ENCODE peak calls at places on chromosome 2, in five cellular contexts. N is RWPE1, G is NCI-H1105, D is NCI-H187, Y is fibroblast of gingiva. Q is an unnamed sample.

GRCh38 chr2:220243571-220243970 is 616.1 kb downstream of the SLC4A3 start:
- DNase-seq in N (no peak), G (no peak), D (no peak), Y (no peak), Q (no peak)

GRCh38 chr2:236574424-236575145 is 5.0 kb downstream of the ACKR3 start:
- DNase-seq in N (no peak), G (no peak), D (no peak), Y (no peak), Q (no peak)

GRCh38 chr2:199988176-199988575 is 32.8 kb downstream of the MAIP1 start:
- DNase-seq in N (no peak), G (no peak), D (no peak), Y (peak), Q (no peak)

GRCh38 chr2:186991766-186992417 is 142.9 kb upstream of the ZSWIM2 start:
- DNase-seq in N (no peak), G (no peak), D (no peak), Y (no peak), Q (no peak)

GRCh38 chr2:207165121-207166038 is at the start of gene KLF7:
- DNase-seq in N (no peak), G (peak), D (no peak), Y (peak), Q (no peak)

GRCh38 chr2:134336352-134336751 is 82.5 kb downstream of the MGAT5 start:
- DNase-seq in N (no peak), G (no peak), D (no peak), Y (no peak), Q (no peak)

GRCh38 chr2:8515390-8515761 is 166.5 kb upstream of the ID2 start:
- DNase-seq in N (no peak), G (no peak), D (no peak), Y (no peak), Q (no peak)

GRCh38 chr2:241620419-241620769 is 16.6 kb downstream of the THAP4 start:
- DNase-seq in N (no peak), G (no peak), D (no peak), Y (no peak), Q (no peak)

GRCh38 chr2:43317680-43318079 is 91.3 kb upstream of the ZFP36L2 start:
- DNase-seq in N (no peak), G (no peak), D (no peak), Y (no peak), Q (no peak)

GRCh38 chr2:107711941-107712340 is 114.8 kb upstream of the RGPD4 start:
- DNase-seq in N (no peak), G (no peak), D (no peak), Y (no peak), Q (no peak)

GRCh38 chr2:51165534-51166260 is 133.8 kb upstream of the NRXN1 start:
- DNase-seq in N (no peak), G (no peak), D (no peak), Y (no peak), Q (no peak)

GRCh38 chr2:186554450-186554849 is 35.4 kb upstream of the ITGAV start:
- DNase-seq in N (no peak), G (no peak), D (no peak), Y (no peak), Q (no peak)

GRCh38 chr2:27799646-27800010 is 28.1 kb downstream of the MRPL33 start:
- DNase-seq in N (no peak), G (no peak), D (no peak), Y (no peak), Q (no peak)

GRCh38 chr2:134273240-134273983 is 19.5 kb downstream of the MGAT5 start:
- DNase-seq in N (no peak), G (no peak), D (no peak), Y (no peak), Q (no peak)

GRCh38 chr2:36809046-36809445 is 112.5 kb downstream of the VIT start:
- DNase-seq in N (no peak), G (no peak), D (no peak), Y (no peak), Q (no peak)

GRCh38 chr2:188326669-188327301 is 35.1 kb downstream of the GULP1 start:
- DNase-seq in N (no peak), G (no peak), D (no peak), Y (peak), Q (peak)

GRCh38 chr2:28661589-28662001 is 90.0 kb upstream of the PPP1CB start:
- DNase-seq in N (peak), G (no peak), D (no peak), Y (peak), Q (peak)

GRCh38 chr2:130795431-130795830 is 40.1 kb downstream of the AMER3 start:
- DNase-seq in N (no peak), G (no peak), D (no peak), Y (no peak), Q (no peak)

GRCh38 chr2:41886757-41887156 is 161.1 kb upstream of the PKDCC start:
- DNase-seq in N (no peak), G (no peak), D (no peak), Y (no peak), Q (no peak)

GRCh38 chr2:51628953-51629352 is 597.0 kb upstream of the NRXN1 start:
- DNase-seq in N (no peak), G (no peak), D (no peak), Y (peak), Q (no peak)

GRCh38 chr2:11499081-11499743 is 33.3 kb upstream of the E2F6 start:
- DNase-seq in N (no peak), G (no peak), D (no peak), Y (no peak), Q (no peak)

GRCh38 chr2:172704072-172704936 is 31.3 kb upstream of the RAPGEF4 start:
- DNase-seq in N (peak), G (no peak), D (no peak), Y (peak), Q (no peak)

GRCh38 chr2:43044093-43044614 is 182.3 kb downstream of the ZFP36L2 start:
- DNase-seq in N (no peak), G (no peak), D (no peak), Y (no peak), Q (no peak)

GRCh38 chr2:226985227-226985946 is 149.5 kb downstream of the RHBDD1 start:
- DNase-seq in N (peak), G (peak), D (no peak), Y (peak), Q (peak)

GRCh38 chr2:75476778-75477177 is 84.0 kb downstream of the EVA1A start:
- DNase-seq in N (no peak), G (no peak), D (no peak), Y (no peak), Q (no peak)

GRCh38 chr2:231545105-231545902 is 15.1 kb upstream of the NMUR1 start:
- DNase-seq in N (no peak), G (no peak), D (no peak), Y (no peak), Q (no peak)

GRCh38 chr2:99879481-99879880 is 262.9 kb downstream of the AFF3 start:
- DNase-seq in N (no peak), G (no peak), D (no peak), Y (no peak), Q (no peak)

Q was measured in fibroblast of the conjunctiva.